ENCODE peak calls at places on chromosomes 11 and 22, in ten cellular contexts. O is A172; M is HFFc6; L is neural crest cell; G is activated CD4-positive, alpha-beta memory T cell treated with anti-CD3 and anti-CD28 coated beads, Interleukin-2, amount 10 ng/mL, durations not matched to agents 7 days and 5 days; P is fibroblast of the aortic adventitia; N is small intestine; X is ACHN; F is BE2C; Z is T follicular helper cell. H is an unnamed sample.

GRCh38 chr11:40293655-40294342 is 1165.7 kb downstream of the LRRC4C start:
- DNase-seq in X (peak), O (peak), Z (no peak), P (peak), M (peak), G (peak), L (peak), F (peak), N (peak), H (peak)

GRCh38 chr11:58965246-58965985 is 26.1 kb downstream of the GLYATL1 start:
- DNase-seq in G (no peak), P (peak), L (no peak), M (peak), Z (no peak), X (peak), F (no peak), O (no peak), N (no peak), H (peak)

GRCh38 chr22:46652930-46653331 is 32.7 kb downstream of the GRAMD4 start:
- DNase-seq in F (no peak), P (peak), O (no peak), G (no peak), N (peak), X (no peak), M (no peak), Z (no peak), L (no peak), H (no peak)

GRCh38 chr11:47672283-47672730 is 29.9 kb upstream of the MTCH2 start:
- DNase-seq in P (peak), M (no peak), O (peak), G (no peak), X (no peak), Z (no peak), L (no peak), N (no peak), F (no peak), H (peak)

GRCh38 chr11:10450451-10451398 is 4.3 kb upstream of the AMPD3 start:
- DNase-seq in P (no peak), L (peak), N (peak), F (no peak), M (no peak), O (no peak), Z (peak), X (peak), G (peak), H (peak)

GRCh38 chr22:39468487-39469325 is 11.9 kb downstream of the MGAT3 start:
- DNase-seq in M (no peak), L (no peak), O (no peak), Z (no peak), F (no peak), G (no peak), X (no peak), N (peak), P (no peak), H (no peak)

GRCh38 chr11:19832166-19832750 is 119.6 kb downstream of the NAV2 start:
- DNase-seq in N (no peak), F (no peak), M (no peak), G (no peak), P (no peak), Z (no peak), O (no peak), L (peak), X (no peak), H (no peak)

GRCh38 chr11:109040303-109040702 is 375.4 kb downstream of the DDX10 start:
- DNase-seq in X (no peak), P (no peak), N (no peak), O (no peak), F (peak), L (no peak), G (no peak), M (no peak), Z (no peak), H (no peak)

GRCh38 chr11:22875869-22876473 is 15.7 kb upstream of the CCDC179 start:
- DNase-seq in G (peak), L (peak), F (peak), Z (peak), N (peak), M (peak), X (peak), P (peak), O (peak), H (peak)

GRCh38 chr11:94956963-94957362 is 16.4 kb downstream of the CWC15 start:
- DNase-seq in M (no peak), Z (no peak), L (no peak), X (no peak), N (no peak), F (no peak), G (no peak), P (no peak), O (no peak), H (no peak)

GRCh38 chr22:49168219-49168813 is 659.4 kb downstream of the BRD1 start:
- DNase-seq in X (no peak), N (no peak), G (no peak), L (no peak), F (no peak), O (no peak), Z (no peak), P (no peak), M (no peak), H (no peak)

GRCh38 chr11:105673089-105673488 is 63.2 kb downstream of the GRIA4 start:
- DNase-seq in Z (no peak), O (peak), G (peak), L (peak), M (no peak), X (peak), P (peak), F (no peak), N (peak), H (peak)

GRCh38 chr22:28992565-28993326 is 68.9 kb downstream of the C22orf31 start:
- DNase-seq in M (no peak), G (no peak), L (no peak), N (no peak), P (no peak), O (no peak), F (no peak), X (no peak), Z (no peak), H (no peak)

GRCh38 chr11:64566042-64566914 is 24.7 kb upstream of the SLC22A12 start:
- DNase-seq in O (peak), L (peak), N (peak), M (peak), F (peak), X (peak), Z (no peak), G (peak), P (peak), H (peak)

GRCh38 chr11:130112071-130112830 is 42.6 kb downstream of the APLP2 start:
- DNase-seq in N (no peak), G (no peak), L (no peak), O (no peak), F (no peak), Z (no peak), X (no peak), P (no peak), M (no peak), H (no peak)

GRCh38 chr11:27423125-27423524 is 49.5 kb downstream of the LGR4 start:
- DNase-seq in N (no peak), M (peak), Z (no peak), G (no peak), O (no peak), P (peak), L (no peak), F (no peak), X (no peak), H (peak)

GRCh38 chr11:121722431-121723256 is 269.9 kb upstream of the SORL1-AS1 start:
- DNase-seq in N (peak), L (peak), P (peak), X (no peak), Z (no peak), G (no peak), F (peak), M (peak), O (peak), H (peak)

GRCh38 chr11:121161349-121161917 is 60.4 kb downstream of the TECTA start:
- DNase-seq in X (no peak), G (no peak), N (no peak), F (no peak), P (no peak), L (no peak), M (no peak), O (no peak), Z (no peak), H (no peak)

GRCh38 chr22:23565942-23566715 is 14.0 kb downstream of the IGLL1 start:
- DNase-seq in P (no peak), F (peak), M (no peak), O (no peak), N (no peak), X (no peak), G (no peak), L (peak), Z (no peak), H (no peak)

GRCh38 chr11:43868852-43869567 is 11.6 kb upstream of the ALKBH3 start:
- DNase-seq in P (peak), F (no peak), N (peak), M (peak), O (peak), G (peak), L (no peak), Z (no peak), X (peak), H (peak)

GRCh38 chr11:68099474-68100405 is 21.4 kb downstream of the CHKA start:
- DNase-seq in G (no peak), P (peak), N (peak), O (no peak), X (no peak), M (no peak), F (peak), Z (no peak), L (no peak), H (no peak)

GRCh38 chr11:6297831-6298230 is 22.5 kb downstream of the CAVIN3 start:
- DNase-seq in P (peak), O (peak), Z (no peak), G (no peak), L (no peak), N (no peak), M (no peak), X (peak), F (no peak), H (no peak)

GRCh38 chr22:44532466-44533025 is 34.5 kb upstream of the RTL6 start:
- DNase-seq in G (no peak), X (no peak), Z (no peak), F (no peak), O (no peak), P (no peak), N (no peak), M (no peak), L (no peak), H (no peak)

GRCh38 chr11:75420224-75421034 is 12.6 kb downstream of the KLHL35 start:
- DNase-seq in P (no peak), X (no peak), M (no peak), L (no peak), O (no peak), G (no peak), N (no peak), F (no peak), Z (no peak), H (no peak)